ENCODE peak calls at places on chromosomes 2 and 18, in five cellular contexts. G, T, J, Z and W are unnamed samples.

GRCh38 chr18:9475643-9476580 is 599 bp downstream of the RALBP1 start:
- DNase-seq in T (peak), G (peak), Z (no peak), J (no peak), W (peak)

GRCh38 chr2:47031909-47032668 is 116.5 kb upstream of the MCFD2 start:
- DNase-seq in G (no peak), T (no peak), Z (no peak), J (no peak), W (no peak)

GRCh38 chr2:20309001-20309400 is 41.6 kb downstream of the PUM2 start:
- DNase-seq in G (no peak), J (no peak), Z (no peak), T (no peak), W (no peak)

GRCh38 chr2:19607400-19607799 is 249.0 kb upstream of the OSR1 start:
- DNase-seq in G (peak), T (no peak), J (no peak), Z (no peak), W (no peak)

GRCh38 chr2:217797661-217798069 is 205.1 kb downstream of the TNS1 start:
- DNase-seq in Z (peak), T (peak), G (no peak), J (no peak), W (no peak)

GRCh38 chr2:222939208-222939846 is 78.5 kb downstream of the ACSL3 start:
- DNase-seq in G (peak), T (no peak), Z (no peak), J (no peak), W (no peak)

GRCh38 chr18:46712406-46712805 is 44.4 kb downstream of the ST8SIA5 start:
- DNase-seq in J (no peak), T (no peak), Z (no peak), G (peak), W (no peak)

GRCh38 chr2:230906471-230907230 is 18.4 kb downstream of the GPR55 start:
- DNase-seq in G (no peak), T (no peak), J (no peak), Z (no peak), W (no peak)

GRCh38 chr2:224173210-224173609 is 134.1 kb upstream of the SERPINE2 start:
- DNase-seq in J (no peak), G (no peak), T (no peak), Z (no peak), W (no peak)

GRCh38 chr18:30160124-30160523 is 882.4 kb downstream of the DSC3 start:
- DNase-seq in J (no peak), T (no peak), G (no peak), Z (no peak), W (no peak)

GRCh38 chr2:132715986-132716385 is 46.0 kb upstream of the LYPD1 start:
- DNase-seq in J (no peak), T (no peak), Z (no peak), G (peak), W (no peak)

GRCh38 chr2:26712486-26713465 is 20.3 kb downstream of the KCNK3 start:
- DNase-seq in T (no peak), Z (no peak), G (no peak), J (no peak), W (peak)

GRCh38 chr18:50816767-50817166 is 3.0 kb downstream of the MRO start:
- DNase-seq in J (no peak), Z (no peak), G (no peak), T (no peak), W (no peak)

GRCh38 chr2:127193948-127194267 is 26.2 kb downstream of the CYP27C1 start:
- DNase-seq in Z (no peak), G (no peak), J (no peak), T (no peak), W (no peak)

GRCh38 chr2:33518200-33518599 is 41.8 kb downstream of the RASGRP3 start:
- DNase-seq in T (no peak), Z (no peak), G (no peak), J (no peak), W (no peak)